ENCODE peak calls at places on chromosomes 6 and 20, in five cellular contexts. O is T-cell, T is nephron progenitor cell, Q is heart right ventricle, D is EH. B is an unnamed sample.

GRCh38 chr6:80988892-80989291 is 763.6 kb downstream of the TENT5A start:
- DNase-seq in O (no peak), T (no peak), Q (no peak), D (no peak), B (no peak)

GRCh38 chr20:2108498-2108897 is 6.9 kb downstream of the STK35 start:
- DNase-seq in O (no peak), T (no peak), Q (no peak), D (no peak), B (no peak)

GRCh38 chr20:10863337-10864060 is 189.7 kb upstream of the JAG1 start:
- DNase-seq in O (no peak), T (no peak), Q (peak; percentile 33), D (peak; percentile 81), B (peak; percentile 93)

GRCh38 chr20:19923762-19924161 is 93.4 kb upstream of the NAA20 start:
- DNase-seq in O (no peak), T (no peak), Q (no peak), D (no peak), B (no peak)

GRCh38 chr6:5706094-5707033 is 300.4 kb downstream of the NRN1 start:
- DNase-seq in O (no peak), T (no peak), Q (no peak), D (no peak), B (no peak)

GRCh38 chr6:131269565-131270391 is 134.5 kb downstream of the AKAP7 start:
- DNase-seq in O (no peak), T (no peak), Q (no peak), D (no peak), B (no peak)

GRCh38 chr20:57564951-57565642 is 4.2 kb downstream of the PCK1 start:
- DNase-seq in O (no peak), T (no peak), Q (no peak), D (no peak), B (no peak)

GRCh38 chr6:137589067-137589848 is 95.1 kb upstream of the OLIG3 start:
- DNase-seq in O (peak; percentile 50), T (no peak), Q (no peak), D (peak; percentile 47), B (peak; percentile 43)

GRCh38 chr20:56974499-56975250 is 291.8 kb downstream of the BMP7 start:
- DNase-seq in O (no peak), T (peak; percentile 71), Q (no peak), D (peak; percentile 69), B (peak; percentile 5)

GRCh38 chr6:48606618-48607017 is 495.6 kb upstream of the PTCHD4 start:
- DNase-seq in O (no peak), T (no peak), Q (no peak), D (no peak), B (no peak)

GRCh38 chr6:159098636-159099106 is 53.9 kb upstream of the TAGAP start:
- DNase-seq in O (peak; percentile 55), T (no peak), Q (no peak), D (no peak), B (no peak)

GRCh38 chr6:39411465-39411864 is 89.0 kb upstream of the KCNK16 start:
- DNase-seq in O (no peak), T (no peak), Q (no peak), D (peak; percentile 68), B (peak; percentile 70)

B was measured in cardiac fibroblast.